ENCODE peak calls at places on chromosomes 1 and 21, in nine cellular contexts. I is foreskin fibroblast; N is T-helper 2 cell; O is astrocyte of the spinal cord; G is activated CD4-positive, alpha-beta T cell treated with anti-CD3 and anti-CD28 coated beads for 36 hours; J is mucosa of gallbladder; E is NCI-H510A treated with DMSO at 0.1 percent for 48 hours; A is progenitor cell of endocrine pancreas; P is Calu3. F is an unnamed sample.
A peak's percentile ranks its signal among the peaks of the same experiment; 100 is the strongest.

GRCh38 chr1:37851271-37851670 is 8.1 kb downstream of the MTF1 start:
- DNase-seq in I (no peak), N (no peak), O (no peak), G (no peak), J (no peak), E (no peak), A (no peak), P (no peak), F (no peak)

GRCh38 chr1:84888753-84889152 is 4.3 kb downstream of the LPAR3 start:
- DNase-seq in I (no peak), N (no peak), O (no peak), G (peak; percentile 14), J (no peak), E (no peak), A (no peak), P (no peak), F (no peak)

GRCh38 chr1:29272171-29272907 is 36.0 kb downstream of the PTPRU start:
- DNase-seq in I (no peak), N (no peak), O (no peak), G (no peak), J (no peak), E (no peak), A (no peak), P (no peak), F (no peak)

GRCh38 chr1:22915816-22916468 is 56.7 kb downstream of the LACTBL1 start:
- DNase-seq in I (no peak), N (no peak), O (no peak), G (no peak), J (no peak), E (no peak), A (no peak), P (no peak), F (no peak)

GRCh38 chr1:52263153-52263910 is 102.7 kb downstream of the CC2D1B start:
- DNase-seq in I (no peak), N (no peak), O (no peak), G (no peak), J (no peak), E (no peak), A (no peak), P (no peak), F (no peak)

GRCh38 chr1:21254335-21254951 is 35.8 kb downstream of the ECE1 start:
- DNase-seq in I (no peak), N (no peak), O (peak; percentile 59), G (no peak), J (peak; percentile 32), E (no peak), A (no peak), P (no peak), F (no peak)

GRCh38 chr1:95154096-95154495 is 36.9 kb downstream of the TLCD4 start:
- DNase-seq in I (no peak), N (no peak), O (no peak), G (no peak), J (no peak), E (no peak), A (no peak), P (no peak), F (no peak)

GRCh38 chr1:13813398-13814012 is 113.5 kb downstream of the PRDM2 start:
- DNase-seq in I (no peak), N (peak; percentile 38), O (no peak), G (peak; percentile 83), J (no peak), E (no peak), A (peak; percentile 37), P (no peak), F (peak; percentile 55)

GRCh38 chr1:8858888-8859706 is 19.4 kb downstream of the ENO1 start:
- DNase-seq in I (no peak), N (no peak), O (peak; percentile 75), G (peak; percentile 67), J (peak; percentile 50), E (peak; percentile 94), A (no peak), P (peak; percentile 44), F (peak; percentile 39)

GRCh38 chr1:41919764-41920397 is 1.2 kb upstream of the HIVEP3 start:
- DNase-seq in I (no peak), N (peak; percentile 48), O (no peak), G (peak; percentile 92), J (peak; percentile 29), E (peak; percentile 88), A (no peak), P (peak; percentile 83), F (peak; percentile 74)

GRCh38 chr1:186620951-186621350 is 59.3 kb downstream of the PTGS2 start:
- DNase-seq in I (peak; percentile 64), N (no peak), O (peak; percentile 91), G (peak; percentile 27), J (no peak), E (no peak), A (no peak), P (no peak), F (no peak)

GRCh38 chr21:45818904-45819285 is 162.7 kb upstream of the COL6A1 start:
- DNase-seq in I (peak; percentile 80), N (no peak), O (peak; percentile 91), G (peak; percentile 94), J (no peak), E (no peak), A (no peak), P (peak; percentile 24), F (peak; percentile 15)

GRCh38 chr1:15454256-15454655 is 2.3 kb upstream of the CELA2A start:
- DNase-seq in I (peak; percentile 44), N (no peak), O (peak; percentile 70), G (no peak), J (no peak), E (no peak), A (no peak), P (no peak), F (no peak)

GRCh38 chr21:32794643-32795042 is 23.1 kb upstream of the PAXBP1 start:
- DNase-seq in I (no peak), N (no peak), O (no peak), G (no peak), J (no peak), E (no peak), A (no peak), P (no peak), F (no peak)

GRCh38 chr1:83769594-83770321 is 229.2 kb downstream of the TTLL7 start:
- DNase-seq in I (no peak), N (no peak), O (no peak), G (no peak), J (no peak), E (no peak), A (no peak), P (no peak), F (no peak)

GRCh38 chr21:43824250-43824882 is 35.0 kb downstream of the RRP1 start:
- DNase-seq in I (peak; percentile 56), N (no peak), O (peak; percentile 35), G (no peak), J (no peak), E (no peak), A (no peak), P (no peak), F (no peak)

GRCh38 chr1:12458571-12458970 is 159.4 kb downstream of the DHRS3 start:
- DNase-seq in I (no peak), N (no peak), O (no peak), G (no peak), J (no peak), E (no peak), A (no peak), P (no peak), F (no peak)

GRCh38 chr1:77975386-77975785 is 3.5 kb downstream of the FUBP1 start:
- DNase-seq in I (no peak), N (no peak), O (peak; percentile 39), G (no peak), J (no peak), E (no peak), A (no peak), P (no peak), F (no peak)

GRCh38 chr1:198167436-198167934 is 10.7 kb downstream of the NEK7 start:
- DNase-seq in I (no peak), N (no peak), O (peak; percentile 62), G (peak; percentile 42), J (no peak), E (no peak), A (no peak), P (no peak), F (no peak)

GRCh38 chr1:169107673-169108160 is 1.2 kb downstream of the ATP1B1 start:
- DNase-seq in I (no peak), N (no peak), O (peak; percentile 51), G (peak; percentile 56), J (no peak), E (no peak), A (no peak), P (no peak), F (no peak)

GRCh38 chr1:98903261-98903660 is 101.4 kb downstream of the PLPPR5 start:
- DNase-seq in I (peak; percentile 59), N (no peak), O (peak; percentile 89), G (no peak), J (no peak), E (no peak), A (no peak), P (no peak), F (no peak)

GRCh38 chr1:88104234-88104633 is 579.8 kb upstream of the PKN2 start:
- DNase-seq in I (no peak), N (no peak), O (no peak), G (no peak), J (no peak), E (no peak), A (no peak), P (no peak), F (no peak)

GRCh38 chr1:2194898-2195673 is 514 bp upstream of the FAAP20 start:
- DNase-seq in I (peak; percentile 80), N (peak; percentile 80), O (peak; percentile 93), G (peak; percentile 93), J (peak; percentile 89), E (peak; percentile 97), A (peak; percentile 81), P (peak; percentile 87), F (peak; percentile 83)

GRCh38 chr21:33124879-33125278 is 54.9 kb downstream of the OLIG1 start:
- DNase-seq in I (no peak), N (no peak), O (no peak), G (no peak), J (no peak), E (no peak), A (no peak), P (no peak), F (no peak)

GRCh38 chr1:200409203-200409760 is 554 bp downstream of the ZNF281 start:
- DNase-seq in I (no peak), N (peak; percentile 15), O (peak; percentile 57), G (peak; percentile 60), J (no peak), E (no peak), A (peak; percentile 18), P (no peak), F (peak; percentile 26)

GRCh38 chr1:32500387-32501209 is 35.7 kb downstream of the ZBTB8B start:
- DNase-seq in I (peak; percentile 56), N (no peak), O (peak; percentile 53), G (peak; percentile 55), J (peak; percentile 47), E (peak; percentile 25), A (peak; percentile 43), P (peak; percentile 81), F (no peak)

GRCh38 chr1:22749919-22750670 is 39.5 kb downstream of the EPHB2 start:
- DNase-seq in I (peak; percentile 91), N (no peak), O (peak; percentile 89), G (peak; percentile 28), J (peak; percentile 59), E (peak; percentile 61), A (no peak), P (peak; percentile 58), F (no peak)

GRCh38 chr1:211925016-211925415 is 94.5 kb upstream of the LPGAT1 start:
- DNase-seq in I (no peak), N (no peak), O (no peak), G (peak; percentile 13), J (no peak), E (peak; percentile 80), A (no peak), P (peak; percentile 71), F (no peak)

GRCh38 chr1:16727190-16728111 is 12.9 kb upstream of the RNU1-4 start:
- DNase-seq in I (no peak), N (no peak), O (peak; percentile 30), G (peak; percentile 87), J (peak; percentile 33), E (no peak), A (no peak), P (peak; percentile 47), F (no peak)

GRCh38 chr21:45203983-45204382 is 83.7 kb downstream of the POFUT2 start:
- DNase-seq in I (no peak), N (no peak), O (no peak), G (no peak), J (no peak), E (no peak), A (no peak), P (no peak), F (no peak)

GRCh38 chr1:29264773-29265389 is 28.6 kb downstream of the PTPRU start:
- DNase-seq in I (peak; percentile 48), N (no peak), O (peak; percentile 42), G (no peak), J (no peak), E (no peak), A (no peak), P (no peak), F (no peak)

F was measured in T-cell.